ENCODE peak calls at places on chromosomes 12 and 14, in five cellular contexts. F is neural crest cell, X is substantia nigra, V is lower lobe of right lung, M is COR-L47. W is an unnamed sample.

GRCh38 chr12:19689801-19690472 is 250.6 kb downstream of the AEBP2 start:
- DNase-seq in F (no peak), M (peak; percentile 31), X (no peak), V (no peak), W (no peak)

GRCh38 chr12:63419119-63419518 is 249.2 kb downstream of the DPY19L2 start:
- DNase-seq in V (no peak), X (no peak), M (no peak), F (no peak), W (no peak)

GRCh38 chr12:49875115-49875720 is 28.5 kb downstream of the FAIM2 start:
- DNase-seq in M (no peak), V (no peak), F (no peak), X (no peak), W (no peak)

GRCh38 chr14:69531135-69531534 is 43.5 kb downstream of the CCDC177 start:
- DNase-seq in F (no peak), V (no peak), M (peak; percentile 3), X (no peak), W (no peak)

GRCh38 chr14:88227693-88228092 is 95.4 kb downstream of the KCNK10 start:
- DNase-seq in X (no peak), F (no peak), M (no peak), V (no peak), W (no peak)

GRCh38 chr12:47698055-47698454 is 7.8 kb downstream of the RPAP3 start:
- DNase-seq in F (no peak), M (no peak), X (no peak), V (no peak), W (no peak)

GRCh38 chr14:24392327-24393098 is 6.3 kb upstream of the NYNRIN start:
- DNase-seq in V (no peak), M (no peak), X (no peak), F (no peak), W (no peak)

GRCh38 chr12:77469614-77470333 is 360.9 kb upstream of the NAV3 start:
- DNase-seq in F (no peak), X (no peak), V (no peak), M (no peak), W (no peak)

GRCh38 chr12:70645494-70646317 is 8.5 kb upstream of the PTPRB start:
- DNase-seq in V (peak; percentile 57), X (no peak), M (no peak), F (no peak), W (no peak)

GRCh38 chr12:55624056-55624455 is 12.6 kb upstream of the OR10P1 start:
- DNase-seq in M (no peak), F (no peak), V (no peak), X (no peak), W (no peak)

GRCh38 chr12:42128327-42128726 is 16.3 kb downstream of the GXYLT1 start:
- DNase-seq in M (no peak), V (no peak), F (no peak), X (no peak), W (no peak)

GRCh38 chr14:99497894-99498293 is 16.7 kb downstream of the CCNK start:
- DNase-seq in X (no peak), M (no peak), F (no peak), V (no peak), W (no peak)

GRCh38 chr12:105480162-105480561 is 149.7 kb downstream of the C12orf75 start:
- DNase-seq in V (no peak), X (no peak), M (no peak), F (no peak), W (no peak)

GRCh38 chr12:31536672-31537071 is 54.3 kb downstream of the DENND5B start:
- DNase-seq in M (no peak), X (no peak), V (no peak), F (no peak), W (no peak)

GRCh38 chr14:100056964-100057817 is 8.0 kb upstream of the EVL start:
- DNase-seq in X (no peak), F (no peak), V (no peak), M (no peak), W (peak; percentile 22)

GRCh38 chr14:53564870-53565269 is 391.8 kb downstream of the BMP4 start:
- DNase-seq in V (no peak), M (no peak), F (no peak), X (no peak), W (no peak)

GRCh38 chr12:3313655-3314305 is 177.2 kb upstream of the PRMT8 start:
- DNase-seq in M (peak; percentile 34), X (peak; percentile 43), F (no peak), V (no peak), W (no peak)

GRCh38 chr14:104792945-104793702 is 2.4 kb downstream of the AKT1 start:
- DNase-seq in M (no peak), F (no peak), X (no peak), V (no peak), W (no peak)

GRCh38 chr14:45249847-45250575 is 3.0 kb downstream of the MIS18BP1 start:
- DNase-seq in X (no peak), V (no peak), M (no peak), F (no peak), W (no peak)

GRCh38 chr14:26841920-26842741 is 244.3 kb upstream of the NOVA1 start:
- DNase-seq in X (no peak), V (no peak), F (no peak), M (no peak), W (no peak)

GRCh38 chr14:36975834-36976233 is 196.6 kb downstream of the SLC25A21 start:
- DNase-seq in M (no peak), X (no peak), F (no peak), V (no peak), W (no peak)

GRCh38 chr12:71576546-71576945 is 87.1 kb downstream of the ZFC3H1 start:
- DNase-seq in M (no peak), V (no peak), F (no peak), X (no peak), W (no peak)

GRCh38 chr12:16228067-16228466 is 49.4 kb downstream of the SLC15A5 start:
- DNase-seq in V (no peak), X (no peak), F (no peak), M (no peak), W (no peak)

GRCh38 chr14:104403421-104404220 is 175.9 kb upstream of the C14orf180 start:
- DNase-seq in V (no peak), M (no peak), X (no peak), F (no peak), W (no peak)

GRCh38 chr12:102567031-102567985 is 86.9 kb upstream of the IGF1 start:
- DNase-seq in V (no peak), F (no peak), X (no peak), M (no peak), W (no peak)

GRCh38 chr12:132343294-132343972 is 14.0 kb upstream of the GALNT9 start:
- DNase-seq in F (no peak), V (no peak), X (no peak), M (no peak), W (no peak)

GRCh38 chr14:91873476-91874265 is 6.3 kb upstream of the TC2N start:
- DNase-seq in F (no peak), M (no peak), V (no peak), X (no peak), W (no peak)

GRCh38 chr12:113955109-113955970 is 10.8 kb downstream of the RBM19 start:
- DNase-seq in X (no peak), M (no peak), F (peak; percentile 28), V (no peak), W (no peak)

GRCh38 chr12:81598205-81598604 is 160.9 kb downstream of the PPFIA2 start:
- DNase-seq in V (no peak), M (peak; percentile 77), F (no peak), X (no peak), W (no peak)

GRCh38 chr14:54642950-54643695 is 76.2 kb downstream of the SAMD4A start:
- DNase-seq in X (no peak), M (no peak), V (no peak), F (no peak), W (no peak)

GRCh38 chr12:57629897-57630471 is 3.0 kb downstream of the B4GALNT1 start:
- DNase-seq in F (no peak), X (peak; percentile 25), M (no peak), V (no peak), W (peak; percentile 78)

GRCh38 chr14:90820958-90821357 is 4.7 kb upstream of the TTC7B start:
- DNase-seq in M (peak; percentile 15), F (no peak), X (no peak), V (no peak), W (no peak)